ENCODE peak calls at places on chromosomes 1 and 21, in five cellular contexts. E is WTC11, Y is HCT116, Z is HepG2, I is H1. J is an unnamed sample.

GRCh38 chr1:63664742-63665141 is 71.5 kb downstream of the PGM1 start:
- DNase-seq in E (no peak), Y (no peak), Z (no peak), I (no peak), J (no peak)

GRCh38 chr1:87926131-87926828 is 597.6 kb downstream of the LMO4 start:
- DNase-seq in E (no peak), I (no peak), Z (no peak), Y (no peak), J (no peak)

GRCh38 chr1:4726620-4727341 is 72.4 kb downstream of the AJAP1 start:
- DNase-seq in E (no peak), Z (no peak), Y (no peak), I (no peak), J (no peak)

GRCh38 chr1:107689157-107689556 is 275.8 kb downstream of the VAV3 start:
- DNase-seq in Z (no peak), E (no peak), I (no peak), Y (no peak), J (no peak)

GRCh38 chr1:3627515-3628253 is 2.9 kb downstream of the TPRG1L start:
- DNase-seq in E (no peak), I (no peak), Z (no peak), Y (no peak), J (no peak)

GRCh38 chr1:100449477-100449876 is 88.5 kb upstream of the GPR88 start:
- DNase-seq in Z (no peak), I (no peak), E (no peak), Y (no peak), J (no peak)

GRCh38 chr1:180278791-180279432 is 48.8 kb downstream of the LHX4 start:
- DNase-seq in Y (no peak), I (no peak), E (no peak), Z (no peak), J (no peak)

GRCh38 chr1:1001057-1001630 is 1.2 kb upstream of the HES4 start:
- DNase-seq in I (no peak), Z (no peak), E (no peak), Y (no peak), J (no peak)

GRCh38 chr1:10903826-10904225 is 107.4 kb upstream of the CASZ1 start:
- DNase-seq in E (no peak), Y (no peak), I (no peak), Z (no peak), J (no peak)

GRCh38 chr1:66374561-66375111 is 159.3 kb upstream of the SGIP1 start:
- DNase-seq in E (no peak), Z (no peak), Y (no peak), I (no peak), J (no peak)

GRCh38 chr1:39943471-39944290 is 11.3 kb upstream of the MFSD2A start:
- DNase-seq in Y (no peak), E (no peak), Z (no peak), I (no peak), J (no peak)

GRCh38 chr1:225146478-225146877 is 217.0 kb downstream of the DNAH14 start:
- DNase-seq in I (no peak), E (peak), Y (no peak), Z (no peak), J (no peak)

GRCh38 chr1:225815526-225816178 is 5.7 kb downstream of the EPHX1 start:
- DNase-seq in E (no peak), Z (no peak), Y (no peak), I (no peak), J (no peak)

GRCh38 chr1:157455318-157455717 is 97.0 kb downstream of the FCRL5 start:
- DNase-seq in I (no peak), Y (no peak), E (no peak), Z (no peak), J (no peak)

GRCh38 chr1:145983206-145983675 is 13.1 kb downstream of the TXNIP start:
- DNase-seq in E (no peak), Y (no peak), I (no peak), Z (no peak), J (no peak)

GRCh38 chr1:116330342-116330652 is 42.7 kb upstream of the ATP1A1 start:
- DNase-seq in Y (no peak), I (no peak), E (no peak), Z (no peak), J (no peak)

GRCh38 chr1:212166296-212167039 is 118.7 kb upstream of the PPP2R5A start:
- DNase-seq in E (no peak), Y (no peak), I (no peak), Z (no peak), J (no peak)

GRCh38 chr1:67632356-67632755 is 52.6 kb upstream of the GADD45A start:
- DNase-seq in I (peak), Y (no peak), E (no peak), Z (no peak), J (no peak)
- TF ChIP-seq SP1 in I (no peak), Y (no peak), E (no peak), Z (no peak), J (no peak)

GRCh38 chr21:44897326-44898010 is 23.2 kb downstream of the ITGB2 start:
- DNase-seq in Z (no peak), E (peak), I (no peak), Y (no peak), J (peak)
- TF ChIP-seq SP1 in Z (no peak), E (no peak), I (no peak), Y (no peak), J (no peak)

GRCh38 chr1:228318823-228319241 is 87.8 kb downstream of the TRIM11 start:
- DNase-seq in Z (no peak), I (no peak), E (no peak), Y (no peak), J (no peak)

GRCh38 chr1:228315945-228316588 is 90.6 kb downstream of the TRIM11 start:
- DNase-seq in E (no peak), I (no peak), Z (no peak), Y (no peak), J (no peak)

GRCh38 chr1:228317891-228318810 is 88.5 kb downstream of the TRIM11 start:
- DNase-seq in Z (no peak), E (no peak), Y (no peak), I (no peak), J (no peak)

GRCh38 chr1:228316589-228317387 is 89.8 kb downstream of the TRIM11 start:
- DNase-seq in I (no peak), Y (no peak), Z (no peak), E (no peak), J (no peak)

GRCh38 chr1:228317411-228317828 is 89.2 kb downstream of the TRIM11 start:
- DNase-seq in I (no peak), Z (no peak), Y (no peak), E (no peak), J (no peak)
- TF ChIP-seq SP1 in I (no peak), Z (no peak), Y (no peak), E (no peak), J (no peak)

DNA sequence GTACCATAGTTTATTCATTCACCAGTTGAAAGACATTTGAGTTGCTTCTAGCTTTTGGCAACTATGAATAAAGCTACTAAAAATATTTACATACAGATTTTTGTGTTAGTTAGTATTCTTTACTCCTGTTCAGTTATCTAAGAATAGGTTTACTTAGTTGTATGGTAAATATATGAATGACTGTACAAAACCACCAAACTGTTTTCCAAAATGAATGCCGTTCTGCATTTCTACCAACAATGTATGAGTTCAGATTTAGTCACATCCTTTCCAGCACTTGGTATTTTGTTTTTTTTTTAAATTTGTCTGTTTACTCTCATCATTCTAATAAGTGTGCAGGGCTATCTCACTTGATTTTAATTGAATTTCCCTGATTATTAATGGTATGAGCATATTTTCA is 3.4 kb upstream of the KIFAP3 start:
- DNase-seq in Y (no peak), I (no peak), E (no peak), Z (no peak), J (no peak)
- TF ChIP-seq SP1 in Y (no peak), I (no peak), E (no peak), Z (no peak), J (no peak)

GRCh38 chr1:53804181-53804580 is 33.9 kb downstream of the NDC1 start:
- DNase-seq in Y (no peak), Z (no peak), E (no peak), I (no peak), J (no peak)

GRCh38 chr1:53810497-53810896 is 27.6 kb downstream of the NDC1 start:
- DNase-seq in Z (no peak), E (no peak), I (no peak), Y (no peak), J (no peak)

GRCh38 chr1:53804791-53805505 is 33.1 kb downstream of the NDC1 start:
- DNase-seq in Z (no peak), I (no peak), E (no peak), Y (no peak), J (no peak)

GRCh38 chr1:53807916-53808315 is 30.2 kb downstream of the NDC1 start:
- DNase-seq in Z (no peak), I (no peak), E (no peak), Y (no peak), J (no peak)
- TF ChIP-seq SP1 in Z (no peak), I (no peak), E (no peak), Y (no peak), J (no peak)